ENCODE peak calls at places on chromosomes 16 and 17, in four cellular contexts. B, V, F and X are unnamed samples.

GRCh38 chr17:10761281-10761680 is 31.5 kb upstream of the TMEM220 start:
- DNase-seq in F (no peak), B (no peak), V (no peak), X (no peak)

GRCh38 chr17:57275365-57275764 is 19.0 kb downstream of the MSI2 start:
- DNase-seq in F (no peak), B (no peak), V (no peak), X (no peak)

GRCh38 chr17:38509008-38509771 is 80.9 kb downstream of the ARHGAP23 start:
- DNase-seq in V (peak), B (peak), F (peak), X (peak)

GRCh38 chr17:7916799-7917198 is 710 bp upstream of the RNF227 start:
- DNase-seq in B (no peak), F (no peak), V (peak), X (no peak)

GRCh38 chr16:2751577-2752034 is 832 bp upstream of the SRRM2 start:
- DNase-seq in B (peak), V (peak), F (no peak), X (peak)

GRCh38 chr17:1340371-1340770 is 59.7 kb downstream of the YWHAE start:
- DNase-seq in B (no peak), F (no peak), V (no peak), X (no peak)

GRCh38 chr16:21179126-21179982 is 20.9 kb downstream of the LDAF1 start:
- DNase-seq in V (no peak), F (no peak), B (no peak), X (no peak)

GRCh38 chr16:71859751-71860521 is 14.2 kb downstream of the ATXN1L start:
- DNase-seq in B (no peak), F (no peak), V (no peak), X (no peak)

GRCh38 chr16:75248142-75248535 is 3.3 kb downstream of the BCAR1 start:
- DNase-seq in B (no peak), F (no peak), V (no peak), X (no peak)

GRCh38 chr16:88678224-88678979 is 7.9 kb downstream of the SNAI3 start:
- DNase-seq in F (no peak), V (no peak), B (no peak), X (no peak)

GRCh38 chr17:41492771-41493170 is 3.1 kb upstream of the KRT36 start:
- DNase-seq in V (peak), B (peak), F (no peak), X (no peak)

GRCh38 chr16:85321856-85322271 is 209.6 kb upstream of the CIBAR2 start:
- DNase-seq in V (no peak), B (no peak), F (peak), X (no peak)

GRCh38 chr16:57226701-57227621 is 18.1 kb upstream of the ARL2BP start:
- DNase-seq in F (no peak), B (no peak), V (no peak), X (no peak)

GRCh38 chr16:51374346-51374745 is 223.3 kb upstream of the SALL1 start:
- DNase-seq in B (no peak), F (no peak), V (no peak), X (no peak)

GRCh38 chr16:48538746-48539484 is 71.1 kb downstream of the N4BP1 start:
- DNase-seq in V (peak), F (peak), B (no peak), X (peak)

GRCh38 chr16:26019885-26020284 is 328.1 kb downstream of the HS3ST4 start:
- DNase-seq in V (no peak), F (no peak), B (no peak), X (no peak)
- TF ChIP-seq ELF4 in V (no peak), F (no peak), B (no peak), X (no peak)

GRCh38 chr16:67462279-67462655 is 18.7 kb downstream of the ATP6V0D1 start:
- DNase-seq in B (no peak), F (no peak), V (no peak), X (no peak)
- TF ChIP-seq ELF4 in B (no peak), F (no peak), V (no peak), X (no peak)

DNA sequence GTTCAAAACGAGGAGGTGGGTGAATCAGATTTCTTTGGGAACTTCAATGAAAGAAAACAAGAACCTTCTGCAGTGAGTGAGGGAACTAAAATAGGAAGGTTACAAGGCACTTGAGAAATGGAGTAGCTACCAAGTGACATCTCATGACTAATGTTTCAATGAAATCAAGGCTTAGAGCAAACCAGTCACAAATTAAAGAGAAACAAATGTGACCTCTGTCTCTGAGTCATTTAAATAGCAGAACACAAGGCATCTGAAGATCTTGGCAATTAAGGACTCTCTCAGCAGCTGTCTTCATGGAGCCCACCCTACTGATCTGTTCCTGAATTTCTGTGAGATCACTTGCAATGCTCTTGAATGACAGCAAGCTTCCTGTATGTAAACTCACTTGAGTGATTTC is 109.5 kb downstream of the CDH11 start:
- DNase-seq in B (no peak), F (no peak), V (no peak), X (no peak)
- TF ChIP-seq ELF4 in B (no peak), F (no peak), V (no peak), X (no peak)

DNA sequence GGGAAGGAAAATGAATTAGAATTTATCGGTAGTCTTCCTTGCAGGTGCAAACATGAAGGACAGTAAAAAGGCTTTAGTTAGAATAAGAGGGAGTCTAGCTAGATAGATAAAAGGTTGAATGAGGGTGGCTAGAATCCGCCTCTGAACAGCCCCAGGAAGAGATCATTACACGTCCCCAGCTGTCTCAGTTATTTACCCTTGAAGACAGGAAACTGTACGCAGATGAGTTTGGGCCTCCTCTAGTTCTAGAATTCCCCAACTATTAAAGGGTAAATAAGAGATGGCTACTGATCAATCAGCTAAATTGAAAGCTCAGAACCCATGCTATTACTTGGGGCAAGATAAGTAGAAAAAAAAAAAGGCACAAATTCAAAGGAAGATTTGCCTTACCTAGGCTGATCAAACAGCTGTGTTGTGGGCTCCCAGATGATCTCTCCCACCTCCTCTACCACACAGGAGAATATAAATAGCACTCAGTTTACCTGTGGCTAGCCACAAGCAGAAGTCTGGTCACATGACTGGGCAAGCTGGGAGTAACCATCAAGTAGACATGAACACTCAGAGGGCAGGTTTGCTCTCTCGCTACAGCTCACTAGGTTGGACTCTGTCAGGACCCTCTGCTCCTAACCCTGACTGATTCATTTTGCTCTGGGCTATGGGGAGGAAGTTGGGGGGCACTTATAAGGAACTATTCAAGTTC is 17.0 kb downstream of the FAM117A start:
- DNase-seq in F (no peak), V (no peak), B (no peak), X (no peak)
- TF ChIP-seq ELF4 in F (no peak), V (no peak), B (no peak), X (no peak)

GRCh38 chr16:70804729-70805169 is 3.8 kb upstream of the VAC14 start:
- DNase-seq in V (no peak), B (no peak), F (no peak), X (no peak)

GRCh38 chr16:70803354-70803753 is 2.4 kb upstream of the VAC14 start:
- DNase-seq in V (no peak), B (no peak), F (no peak), X (no peak)

GRCh38 chr16:70805787-70806186 is 4.8 kb upstream of the VAC14 start:
- DNase-seq in F (no peak), B (no peak), V (no peak), X (no peak)

GRCh38 chr16:70805380-70805779 is 4.4 kb upstream of the VAC14 start:
- DNase-seq in B (no peak), F (no peak), V (no peak), X (no peak)

GRCh38 chr16:70804153-70804728 is 3.3 kb upstream of the VAC14 start:
- DNase-seq in F (no peak), V (no peak), B (no peak), X (no peak)
- TF ChIP-seq ELF4 in F (no peak), V (no peak), B (no peak), X (no peak)

GRCh38 chr17:47705536-47706481 is 11.8 kb downstream of the TBKBP1 start:
- DNase-seq in V (no peak), B (no peak), F (no peak), X (no peak)
- TF ChIP-seq ELF4 in V (no peak), B (no peak), F (no peak), X (no peak)

GRCh38 chr17:50269477-50270429 is 4.5 kb upstream of the TMEM92 start:
- DNase-seq in V (peak), F (peak), B (peak), X (peak)
- TF ChIP-seq ELF4 in V (no peak), F (no peak), B (no peak), X (no peak)